ENCODE peak calls at places on chromosome 12, in eight cellular contexts. One of them, this sample, is unnamed.

GRCh38 chr12:20426956-20427355 is 58.6 kb downstream of the PDE3A start:
- DNase-seq in heart left ventricle: no peak
- DNase-seq in nephron progenitor cell: no peak
- DNase-seq in body of pancreas: no peak
- DNase-seq in upper lobe of left lung: no peak
- DNase-seq in coronary artery: no peak
- DNase-seq in endothelial cell: no peak
- DNase-seq in GM13977: no peak
- DNase-seq in this sample: no peak

GRCh38 chr12:117857632-117858274 is 111.0 kb downstream of the KSR2 start:
- DNase-seq in nephron progenitor cell: peak; percentile 64
- DNase-seq in endothelial cell: peak; percentile 71
- DNase-seq in upper lobe of left lung: no peak
- DNase-seq in GM13977: peak; percentile 75
- DNase-seq in heart left ventricle: no peak
- DNase-seq in body of pancreas: peak; percentile 48
- DNase-seq in coronary artery: no peak
- DNase-seq in this sample: peak; percentile 23

GRCh38 chr12:26744697-26745440 is 88.1 kb downstream of the ITPR2 start:
- DNase-seq in body of pancreas: no peak
- DNase-seq in coronary artery: no peak
- DNase-seq in heart left ventricle: no peak
- DNase-seq in nephron progenitor cell: no peak
- DNase-seq in upper lobe of left lung: no peak
- DNase-seq in endothelial cell: no peak
- DNase-seq in GM13977: no peak
- DNase-seq in this sample: no peak

GRCh38 chr12:49507139-49507538 is 31.7 kb upstream of the KCNH3 start:
- DNase-seq in coronary artery: no peak
- DNase-seq in GM13977: no peak
- DNase-seq in body of pancreas: no peak
- DNase-seq in heart left ventricle: no peak
- DNase-seq in endothelial cell: no peak
- DNase-seq in upper lobe of left lung: no peak
- DNase-seq in nephron progenitor cell: no peak
- DNase-seq in this sample: no peak

GRCh38 chr12:2891240-2892053 is 756 bp downstream of the TULP3 start:
- DNase-seq in nephron progenitor cell: peak; percentile 72
- DNase-seq in endothelial cell: peak; percentile 68
- DNase-seq in coronary artery: peak; percentile 83
- DNase-seq in heart left ventricle: peak; percentile 62
- DNase-seq in body of pancreas: peak; percentile 57
- DNase-seq in GM13977: no peak
- DNase-seq in upper lobe of left lung: no peak
- DNase-seq in this sample: peak; percentile 52

GRCh38 chr12:103169-103981 is 36.8 kb downstream of the IQSEC3 start:
- DNase-seq in endothelial cell: no peak
- DNase-seq in body of pancreas: no peak
- DNase-seq in heart left ventricle: no peak
- DNase-seq in upper lobe of left lung: no peak
- DNase-seq in GM13977: no peak
- DNase-seq in nephron progenitor cell: peak; percentile 80
- DNase-seq in coronary artery: no peak
- DNase-seq in this sample: no peak

GRCh38 chr12:92759634-92760268 is 57.0 kb downstream of the PLEKHG7 start:
- DNase-seq in body of pancreas: no peak
- DNase-seq in heart left ventricle: no peak
- DNase-seq in upper lobe of left lung: no peak
- DNase-seq in GM13977: no peak
- DNase-seq in endothelial cell: no peak
- DNase-seq in coronary artery: no peak
- DNase-seq in nephron progenitor cell: no peak
- DNase-seq in this sample: no peak

GRCh38 chr12:63319936-63320633 is 169.1 kb upstream of the AVPR1A start:
- DNase-seq in endothelial cell: no peak
- DNase-seq in heart left ventricle: no peak
- DNase-seq in coronary artery: no peak
- DNase-seq in nephron progenitor cell: no peak
- DNase-seq in upper lobe of left lung: no peak
- DNase-seq in GM13977: no peak
- DNase-seq in body of pancreas: no peak
- DNase-seq in this sample: no peak

GRCh38 chr12:45298721-45299120 is 82.8 kb downstream of the ANO6 start:
- DNase-seq in nephron progenitor cell: no peak
- DNase-seq in endothelial cell: no peak
- DNase-seq in heart left ventricle: no peak
- DNase-seq in upper lobe of left lung: no peak
- DNase-seq in GM13977: no peak
- DNase-seq in coronary artery: no peak
- DNase-seq in body of pancreas: no peak
- DNase-seq in this sample: no peak

GRCh38 chr12:12159988-12160387 is 89.2 kb downstream of the BCL2L14 start:
- DNase-seq in body of pancreas: no peak
- DNase-seq in endothelial cell: no peak
- DNase-seq in upper lobe of left lung: no peak
- DNase-seq in nephron progenitor cell: no peak
- DNase-seq in GM13977: no peak
- DNase-seq in heart left ventricle: no peak
- DNase-seq in coronary artery: no peak
- DNase-seq in this sample: no peak

GRCh38 chr12:122282066-122282465 is 15.8 kb upstream of the VPS33A start:
- DNase-seq in GM13977: no peak
- DNase-seq in nephron progenitor cell: no peak
- DNase-seq in endothelial cell: no peak
- DNase-seq in upper lobe of left lung: no peak
- DNase-seq in body of pancreas: no peak
- DNase-seq in heart left ventricle: no peak
- DNase-seq in coronary artery: no peak
- DNase-seq in this sample: no peak

GRCh38 chr12:47223848-47224213 is 144.1 kb upstream of the AMIGO2 start:
- DNase-seq in coronary artery: no peak
- DNase-seq in GM13977: no peak
- DNase-seq in body of pancreas: peak; percentile 62
- DNase-seq in heart left ventricle: no peak
- DNase-seq in endothelial cell: peak; percentile 12
- DNase-seq in nephron progenitor cell: no peak
- DNase-seq in upper lobe of left lung: no peak
- DNase-seq in this sample: no peak

GRCh38 chr12:121925361-121925725 is 7.0 kb downstream of the CFAP251 start:
- DNase-seq in GM13977: no peak
- DNase-seq in nephron progenitor cell: no peak
- DNase-seq in heart left ventricle: no peak
- DNase-seq in endothelial cell: no peak
- DNase-seq in coronary artery: no peak
- DNase-seq in upper lobe of left lung: no peak
- DNase-seq in body of pancreas: no peak
- DNase-seq in this sample: no peak

GRCh38 chr12:18546399-18546798 is 191.4 kb downstream of the PLCZ1 start:
- DNase-seq in nephron progenitor cell: no peak
- DNase-seq in endothelial cell: no peak
- DNase-seq in heart left ventricle: no peak
- DNase-seq in body of pancreas: no peak
- DNase-seq in coronary artery: no peak
- DNase-seq in GM13977: no peak
- DNase-seq in upper lobe of left lung: no peak
- DNase-seq in this sample: no peak

GRCh38 chr12:18551703-18552102 is 186.1 kb downstream of the PLCZ1 start:
- DNase-seq in endothelial cell: no peak
- DNase-seq in GM13977: no peak
- DNase-seq in upper lobe of left lung: no peak
- DNase-seq in heart left ventricle: no peak
- DNase-seq in coronary artery: no peak
- DNase-seq in nephron progenitor cell: no peak
- DNase-seq in body of pancreas: no peak
- DNase-seq in this sample: no peak

GRCh38 chr12:18552829-18553228 is 185.0 kb downstream of the PLCZ1 start:
- DNase-seq in endothelial cell: no peak
- DNase-seq in body of pancreas: no peak
- DNase-seq in GM13977: no peak
- DNase-seq in nephron progenitor cell: no peak
- DNase-seq in upper lobe of left lung: no peak
- DNase-seq in heart left ventricle: no peak
- DNase-seq in coronary artery: no peak
- DNase-seq in this sample: no peak

GRCh38 chr12:18549598-18549997 is 188.2 kb downstream of the PLCZ1 start:
- DNase-seq in endothelial cell: peak; percentile 7
- DNase-seq in heart left ventricle: no peak
- DNase-seq in body of pancreas: no peak
- DNase-seq in nephron progenitor cell: no peak
- DNase-seq in GM13977: no peak
- DNase-seq in upper lobe of left lung: no peak
- DNase-seq in coronary artery: no peak
- DNase-seq in this sample: no peak
- TF ChIP-seq CTCF in endothelial cell: peak; percentile 54
- TF ChIP-seq CTCF in heart left ventricle: no peak
- TF ChIP-seq CTCF in body of pancreas: no peak
- TF ChIP-seq CTCF in nephron progenitor cell: peak; percentile 20
- TF ChIP-seq CTCF in GM13977: no peak
- TF ChIP-seq CTCF in upper lobe of left lung: no peak
- TF ChIP-seq CTCF in coronary artery: no peak
- TF ChIP-seq CTCF in this sample: peak; percentile 48

DNA sequence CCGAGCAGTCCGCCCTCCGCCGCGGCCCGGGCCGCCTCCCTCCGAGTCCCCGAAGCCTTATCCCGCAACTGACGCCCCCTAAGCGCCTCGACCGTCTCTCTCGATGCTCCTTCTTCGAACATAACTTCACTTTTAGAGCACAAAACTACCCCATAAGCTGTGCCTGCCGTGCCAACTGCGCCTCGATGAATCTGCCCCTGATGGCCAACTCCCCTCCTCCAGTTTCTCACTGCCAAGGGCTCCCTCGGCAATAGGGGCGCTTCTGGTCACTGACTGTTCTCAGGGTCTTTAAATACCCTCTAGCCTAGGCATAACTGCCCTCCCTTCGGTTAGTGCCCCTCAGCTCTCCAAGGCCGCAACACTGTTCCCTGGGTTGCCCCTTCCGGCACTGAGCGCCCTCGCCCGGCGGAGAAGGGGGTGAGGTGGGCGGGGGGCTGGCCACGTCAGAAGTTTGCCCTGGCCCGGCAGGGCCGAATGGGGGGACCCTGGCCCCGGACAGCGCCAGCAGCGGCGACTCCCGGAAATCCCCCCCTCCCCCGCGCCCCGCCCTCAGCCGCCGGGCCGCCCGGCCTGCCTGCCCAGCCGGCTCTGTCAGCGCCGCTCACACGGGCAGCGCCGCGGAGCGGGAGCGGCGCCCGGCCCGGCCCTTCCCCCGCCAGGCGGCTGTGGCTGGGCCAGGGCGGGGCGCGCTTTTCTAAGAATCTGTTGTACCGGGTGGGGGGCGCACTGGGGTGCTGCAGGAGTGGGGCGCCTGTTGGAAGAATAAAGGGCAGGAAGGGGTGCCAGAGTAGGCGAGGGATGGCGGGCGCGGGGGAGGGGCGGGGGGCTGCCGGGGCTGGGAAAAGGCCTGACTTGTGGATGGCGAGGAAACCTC is 10.6 kb downstream of the RARG start:
- DNase-seq in coronary artery: peak; percentile 87
- DNase-seq in body of pancreas: peak; percentile 85
- DNase-seq in heart left ventricle: peak; percentile 87
- DNase-seq in upper lobe of left lung: peak; percentile 96
- DNase-seq in GM13977: peak; percentile 85
- DNase-seq in endothelial cell: peak; percentile 69
- DNase-seq in nephron progenitor cell: peak; percentile 86
- DNase-seq in this sample: peak; percentile 79
- TF ChIP-seq CTCF in coronary artery: no peak
- TF ChIP-seq CTCF in body of pancreas: no peak
- TF ChIP-seq CTCF in heart left ventricle: peak; percentile 39
- TF ChIP-seq CTCF in upper lobe of left lung: no peak
- TF ChIP-seq CTCF in GM13977: peak; percentile 40
- TF ChIP-seq CTCF in endothelial cell: no peak
- TF ChIP-seq CTCF in nephron progenitor cell: no peak
- TF ChIP-seq CTCF in this sample: peak; percentile 50

GRCh38 chr12:104285740-104286537 is 17.6 kb upstream of the EID3 start:
- DNase-seq in upper lobe of left lung: no peak
- DNase-seq in endothelial cell: no peak
- DNase-seq in body of pancreas: no peak
- DNase-seq in nephron progenitor cell: no peak
- DNase-seq in coronary artery: no peak
- DNase-seq in heart left ventricle: no peak
- DNase-seq in GM13977: peak; percentile 32
- DNase-seq in this sample: no peak

GRCh38 chr12:104290320-104290719 is 13.2 kb upstream of the EID3 start:
- DNase-seq in GM13977: no peak
- DNase-seq in endothelial cell: no peak
- DNase-seq in nephron progenitor cell: no peak
- DNase-seq in upper lobe of left lung: no peak
- DNase-seq in coronary artery: no peak
- DNase-seq in body of pancreas: no peak
- DNase-seq in heart left ventricle: no peak
- DNase-seq in this sample: no peak

GRCh38 chr12:104286538-104287482 is 16.7 kb upstream of the EID3 start:
- DNase-seq in heart left ventricle: peak; percentile 93
- DNase-seq in body of pancreas: peak; percentile 95
- DNase-seq in endothelial cell: peak; percentile 79
- DNase-seq in nephron progenitor cell: peak; percentile 85
- DNase-seq in GM13977: peak; percentile 90
- DNase-seq in coronary artery: peak; percentile 94
- DNase-seq in upper lobe of left lung: peak; percentile 97
- DNase-seq in this sample: peak; percentile 67

GRCh38 chr12:104290855-104291254 is 12.7 kb upstream of the EID3 start:
- DNase-seq in GM13977: no peak
- DNase-seq in nephron progenitor cell: no peak
- DNase-seq in upper lobe of left lung: no peak
- DNase-seq in coronary artery: no peak
- DNase-seq in endothelial cell: no peak
- DNase-seq in body of pancreas: no peak
- DNase-seq in heart left ventricle: no peak
- DNase-seq in this sample: no peak

GRCh38 chr12:104288635-104289258 is 14.8 kb upstream of the EID3 start:
- DNase-seq in nephron progenitor cell: peak; percentile 82
- DNase-seq in coronary artery: peak; percentile 88
- DNase-seq in body of pancreas: peak; percentile 87
- DNase-seq in endothelial cell: peak; percentile 79
- DNase-seq in heart left ventricle: peak; percentile 79
- DNase-seq in upper lobe of left lung: peak; percentile 96
- DNase-seq in GM13977: peak; percentile 87
- DNase-seq in this sample: peak; percentile 73
- TF ChIP-seq CTCF in nephron progenitor cell: no peak
- TF ChIP-seq CTCF in coronary artery: no peak
- TF ChIP-seq CTCF in body of pancreas: no peak
- TF ChIP-seq CTCF in endothelial cell: no peak
- TF ChIP-seq CTCF in heart left ventricle: peak; percentile 18
- TF ChIP-seq CTCF in upper lobe of left lung: no peak
- TF ChIP-seq CTCF in GM13977: peak; percentile 31
- TF ChIP-seq CTCF in this sample: no peak

GRCh38 chr12:80596509-80596908 is 110.9 kb upstream of the MYF6 start:
- DNase-seq in body of pancreas: no peak
- DNase-seq in coronary artery: no peak
- DNase-seq in endothelial cell: no peak
- DNase-seq in GM13977: no peak
- DNase-seq in nephron progenitor cell: no peak
- DNase-seq in upper lobe of left lung: no peak
- DNase-seq in heart left ventricle: no peak
- DNase-seq in this sample: no peak

GRCh38 chr12:80593766-80594165 is 113.7 kb upstream of the MYF6 start:
- DNase-seq in GM13977: no peak
- DNase-seq in heart left ventricle: no peak
- DNase-seq in body of pancreas: no peak
- DNase-seq in endothelial cell: no peak
- DNase-seq in coronary artery: no peak
- DNase-seq in nephron progenitor cell: no peak
- DNase-seq in upper lobe of left lung: no peak
- DNase-seq in this sample: no peak

GRCh38 chr12:80602455-80602854 is 105.0 kb upstream of the MYF6 start:
- DNase-seq in upper lobe of left lung: no peak
- DNase-seq in body of pancreas: no peak
- DNase-seq in heart left ventricle: no peak
- DNase-seq in nephron progenitor cell: no peak
- DNase-seq in endothelial cell: no peak
- DNase-seq in coronary artery: no peak
- DNase-seq in GM13977: no peak
- DNase-seq in this sample: no peak

GRCh38 chr12:80598004-80598606 is 109.3 kb upstream of the MYF6 start:
- DNase-seq in GM13977: no peak
- DNase-seq in upper lobe of left lung: no peak
- DNase-seq in coronary artery: no peak
- DNase-seq in heart left ventricle: no peak
- DNase-seq in endothelial cell: peak; percentile 20
- DNase-seq in body of pancreas: peak; percentile 2
- DNase-seq in nephron progenitor cell: peak; percentile 6
- DNase-seq in this sample: no peak
- TF ChIP-seq CTCF in GM13977: peak; percentile 20
- TF ChIP-seq CTCF in upper lobe of left lung: peak; percentile 12
- TF ChIP-seq CTCF in coronary artery: no peak
- TF ChIP-seq CTCF in heart left ventricle: peak; percentile 38
- TF ChIP-seq CTCF in endothelial cell: peak; percentile 29
- TF ChIP-seq CTCF in body of pancreas: no peak
- TF ChIP-seq CTCF in nephron progenitor cell: peak; percentile 8
- TF ChIP-seq CTCF in this sample: peak; percentile 52